ENCODE peak calls at places on chromosome 11, in six cellular contexts. S is CD4-positive, CD25-positive, alpha-beta regulatory T cell; U is osteocyte; I is T-helper 1 cell; N is head of caudate nucleus; W is ACHN. X is an unnamed sample.

GRCh38 chr11:73795925-73796632 is 8.4 kb downstream of the MRPL48 start:
- DNase-seq in S (no peak), U (no peak), I (no peak), N (peak), W (no peak), X (peak)

GRCh38 chr11:100573911-100574513 is 113.1 kb upstream of the ARHGAP42 start:
- DNase-seq in S (no peak), U (no peak), I (no peak), N (no peak), W (no peak), X (peak)

GRCh38 chr11:6646631-6647281 is 8.9 kb downstream of the DCHS1 start:
- DNase-seq in S (no peak), U (peak), I (peak), N (no peak), W (no peak), X (peak)

GRCh38 chr11:110445428-110445827 is 15.7 kb downstream of the FDX1 start:
- DNase-seq in S (no peak), U (no peak), I (no peak), N (no peak), W (no peak), X (no peak)

GRCh38 chr11:114060402-114061052 is 1.0 kb downstream of the ZBTB16 start:
- DNase-seq in S (no peak), U (no peak), I (no peak), N (peak), W (no peak), X (peak)

GRCh38 chr11:1198766-1199688 is 23.8 kb upstream of the MUC5B start:
- DNase-seq in S (no peak), U (peak), I (no peak), N (no peak), W (no peak), X (no peak)

GRCh38 chr11:67666676-67667489 is 7.5 kb downstream of the ALDH3B2 start:
- DNase-seq in S (no peak), U (no peak), I (no peak), N (no peak), W (no peak), X (no peak)

GRCh38 chr11:48148749-48149148 is 67.9 kb upstream of the OR4B1 start:
- DNase-seq in S (no peak), U (no peak), I (no peak), N (no peak), W (no peak), X (no peak)

GRCh38 chr11:47188262-47188661 is 2.0 kb upstream of the PACSIN3 start:
- DNase-seq in S (no peak), U (no peak), I (no peak), N (no peak), W (no peak), X (no peak)

GRCh38 chr11:62607729-62608128 is 4.8 kb downstream of the EML3 start:
- DNase-seq in S (no peak), U (no peak), I (no peak), N (no peak), W (no peak), X (peak)

GRCh38 chr11:72352859-72353551 is 81.3 kb downstream of the CLPB start:
- DNase-seq in S (no peak), U (no peak), I (peak), N (peak), W (no peak), X (peak)

GRCh38 chr11:70739811-70740474 is 341.6 kb downstream of the CTTN start:
- DNase-seq in S (no peak), U (no peak), I (no peak), N (no peak), W (no peak), X (no peak)

GRCh38 chr11:63897459-63898156 is 19.4 kb downstream of the RCOR2 start:
- DNase-seq in S (no peak), U (no peak), I (no peak), N (peak), W (no peak), X (no peak)

X was measured in A673.